ENCODE peak calls at places on chromosomes 16 and 17, in ten cellular contexts. O, I, F, S, H, Y, N, L, Z and M are unnamed samples.

GRCh38 chr17:41464682-41465081 is 2.5 kb downstream of the KRT32 start:
- DNase-seq in O (no peak), I (no peak), F (no peak), S (peak; percentile 96), H (peak; percentile 84), Y (no peak), N (peak; percentile 28), L (no peak), Z (no peak), M (no peak)

GRCh38 chr17:11334493-11334892 is 93.5 kb downstream of the SHISA6 start:
- DNase-seq in O (no peak), I (no peak), F (no peak), S (no peak), H (no peak), Y (no peak), N (no peak), L (no peak), Z (no peak), M (no peak)

GRCh38 chr16:75043175-75043937 is 44.5 kb downstream of the ZNRF1 start:
- DNase-seq in O (no peak), I (no peak), F (no peak), S (no peak), H (peak; percentile 16), Y (no peak), N (no peak), L (no peak), Z (no peak), M (no peak)

GRCh38 chr17:75561927-75562603 is 25.5 kb upstream of the MYO15B start:
- DNase-seq in O (no peak), I (no peak), F (no peak), S (no peak), H (no peak), Y (no peak), N (no peak), L (no peak), Z (no peak), M (no peak)

GRCh38 chr16:80723091-80723490 is 81.3 kb downstream of the CDYL2 start:
- DNase-seq in O (no peak), I (no peak), F (no peak), S (no peak), H (no peak), Y (no peak), N (no peak), L (no peak), Z (no peak), M (no peak)

GRCh38 chr16:50252874-50253510 is 13.4 kb upstream of the ADCY7 start:
- DNase-seq in O (no peak), I (peak; percentile 76), F (no peak), S (no peak), H (no peak), Y (no peak), N (no peak), L (no peak), Z (no peak), M (no peak)

GRCh38 chr17:81448960-81449359 is 53.7 kb downstream of the BAHCC1 start:
- DNase-seq in O (no peak), I (no peak), F (no peak), S (no peak), H (no peak), Y (no peak), N (no peak), L (no peak), Z (no peak), M (no peak)

GRCh38 chr16:52497067-52497816 is 49.7 kb downstream of the TOX3 start:
- DNase-seq in O (no peak), I (no peak), F (peak; percentile 23), S (no peak), H (no peak), Y (no peak), N (peak; percentile 60), L (no peak), Z (peak; percentile 89), M (peak; percentile 74)

GRCh38 chr16:75237398-75238131 is 13.9 kb downstream of the BCAR1 start:
- DNase-seq in O (no peak), I (no peak), F (no peak), S (no peak), H (no peak), Y (no peak), N (no peak), L (no peak), Z (no peak), M (no peak)

GRCh38 chr16:87062569-87063442 is 254.4 kb downstream of the C16orf95 start:
- DNase-seq in O (no peak), I (peak; percentile 80), F (peak; percentile 71), S (peak; percentile 76), H (peak; percentile 69), Y (peak; percentile 25), N (peak; percentile 87), L (no peak), Z (peak; percentile 58), M (peak; percentile 56)

GRCh38 chr17:3710951-3711383 is 12.7 kb upstream of the HASPIN start:
- DNase-seq in O (peak; percentile 47), I (no peak), F (peak; percentile 42), S (peak; percentile 74), H (no peak), Y (peak; percentile 25), N (no peak), L (no peak), Z (no peak), M (no peak)

GRCh38 chr16:46908540-46909372 is 24.6 kb downstream of the GPT2 start:
- DNase-seq in O (peak; percentile 34), I (no peak), F (peak; percentile 66), S (peak; percentile 45), H (peak; percentile 21), Y (peak; percentile 42), N (peak; percentile 79), L (no peak), Z (peak; percentile 53), M (peak; percentile 24)

GRCh38 chr16:10039220-10040096 is 142.8 kb downstream of the GRIN2A start:
- DNase-seq in O (no peak), I (no peak), F (no peak), S (peak; percentile 39), H (no peak), Y (no peak), N (peak; percentile 35), L (no peak), Z (peak; percentile 10), M (no peak)

GRCh38 chr16:51024703-51025102 is 126.4 kb downstream of the SALL1 start:
- DNase-seq in O (no peak), I (no peak), F (no peak), S (no peak), H (no peak), Y (no peak), N (no peak), L (no peak), Z (no peak), M (no peak)

GRCh38 chr16:58418601-58419000 is 26.3 kb downstream of the GINS3 start:
- DNase-seq in O (no peak), I (no peak), F (no peak), S (peak; percentile 84), H (peak; percentile 50), Y (no peak), N (no peak), L (no peak), Z (no peak), M (no peak)

GRCh38 chr17:7613769-7614421 is 802 bp downstream of the FXR2 start:
- DNase-seq in O (no peak), I (no peak), F (no peak), S (peak; percentile 49), H (no peak), Y (no peak), N (no peak), L (no peak), Z (no peak), M (no peak)

GRCh38 chr17:76726766-76727718 is at the start of gene METTL23:
- DNase-seq in O (peak; percentile 70), I (peak; percentile 93), F (peak; percentile 90), S (peak; percentile 87), H (no peak), Y (peak; percentile 88), N (peak; percentile 89), L (no peak), Z (peak; percentile 81), M (no peak)

GRCh38 chr16:66159987-66160386 is 206.5 kb upstream of the CDH5 start:
- DNase-seq in O (no peak), I (no peak), F (no peak), S (peak; percentile 8), H (no peak), Y (no peak), N (no peak), L (no peak), Z (no peak), M (no peak)

GRCh38 chr16:86605950-86606349 is 27.6 kb downstream of the FOXL1 start:
- DNase-seq in O (no peak), I (no peak), F (no peak), S (no peak), H (no peak), Y (no peak), N (no peak), L (no peak), Z (no peak), M (no peak)

GRCh38 chr17:6555331-6556120 is 829 bp downstream of the PITPNM3 start:
- DNase-seq in O (no peak), I (no peak), F (peak; percentile 78), S (peak; percentile 83), H (no peak), Y (no peak), N (peak; percentile 50), L (no peak), Z (no peak), M (no peak)

GRCh38 chr17:72634621-72635020 is 457.9 kb downstream of the SLC39A11 start:
- DNase-seq in O (no peak), I (no peak), F (peak; percentile 66), S (peak; percentile 49), H (no peak), Y (no peak), N (no peak), L (no peak), Z (no peak), M (no peak)

GRCh38 chr17:35761601-35762000 is 914 bp downstream of the C17orf50 start:
- DNase-seq in O (no peak), I (no peak), F (no peak), S (no peak), H (no peak), Y (no peak), N (no peak), L (no peak), Z (no peak), M (no peak)

GRCh38 chr16:87741700-87742415 is 23.9 kb downstream of the KLHDC4 start:
- DNase-seq in O (no peak), I (no peak), F (no peak), S (no peak), H (no peak), Y (no peak), N (no peak), L (no peak), Z (no peak), M (no peak)

GRCh38 chr16:14559809-14560227 is 70.2 kb downstream of the PARN start:
- DNase-seq in O (no peak), I (no peak), F (peak; percentile 47), S (no peak), H (no peak), Y (no peak), N (no peak), L (no peak), Z (no peak), M (no peak)

GRCh38 chr17:48615963-48616718 is 1.0 kb upstream of the HOXB8 start:
- DNase-seq in O (no peak), I (no peak), F (no peak), S (no peak), H (no peak), Y (no peak), N (no peak), L (no peak), Z (no peak), M (no peak)

GRCh38 chr16:87855852-87856715 is 13.2 kb downstream of the SLC7A5 start:
- DNase-seq in O (no peak), I (no peak), F (peak; percentile 70), S (peak; percentile 63), H (no peak), Y (no peak), N (peak; percentile 71), L (no peak), Z (no peak), M (no peak)

GRCh38 chr17:4249452-4250029 is 14.2 kb downstream of the ANKFY1 start:
- DNase-seq in O (no peak), I (no peak), F (no peak), S (peak; percentile 27), H (no peak), Y (no peak), N (peak; percentile 57), L (no peak), Z (peak; percentile 19), M (no peak)

GRCh38 chr17:17044846-17045561 is 2.7 kb downstream of the MPRIP start:
- DNase-seq in O (no peak), I (peak; percentile 70), F (no peak), S (peak; percentile 79), H (peak; percentile 50), Y (no peak), N (peak; percentile 57), L (no peak), Z (no peak), M (no peak)